ENCODE peak calls at places on chromosomes 13 and 19, in five cellular contexts. M is lower leg skin, V is heart left ventricle, R is transverse colon, U is suprapubic skin. T is an unnamed sample.

GRCh38 chr13:59829690-59830089 is 334.0 kb downstream of the DIAPH3 start:
- DNase-seq in R (no peak), M (no peak), U (no peak), V (no peak), T (no peak)

GRCh38 chr19:42226886-42227285 is 6.8 kb downstream of the ZNF526 start:
- DNase-seq in R (no peak), M (no peak), V (no peak), U (no peak), T (no peak)

GRCh38 chr19:29260477-29261317 is 47.7 kb upstream of the UQCRFS1 start:
- DNase-seq in U (no peak), R (no peak), V (no peak), M (no peak), T (no peak)

GRCh38 chr13:94239135-94239534 is 240.3 kb downstream of the DCT start:
- DNase-seq in R (no peak), V (no peak), U (no peak), M (no peak), T (no peak)

GRCh38 chr13:110070511-110071120 is 236.3 kb downstream of the COL4A1 start:
- DNase-seq in U (no peak), M (no peak), R (no peak), V (no peak), T (no peak)

GRCh38 chr13:49610176-49610575 is 18.1 kb upstream of the ARL11 start:
- DNase-seq in M (no peak), U (no peak), V (peak), R (no peak), T (no peak)

GRCh38 chr19:48292798-48293197 is 22.9 kb downstream of the ZNF114 start:
- DNase-seq in U (no peak), M (no peak), V (no peak), R (no peak), T (no peak)

GRCh38 chr19:13382633-13382938 is 123.7 kb downstream of the CACNA1A start:
- DNase-seq in R (no peak), U (no peak), M (no peak), V (no peak), T (no peak)

GRCh38 chr13:73861136-73861535 is 273.1 kb downstream of the KLF12 start:
- DNase-seq in M (no peak), V (no peak), U (no peak), R (no peak), T (no peak)

GRCh38 chr13:48315981-48316380 is 12.4 kb downstream of the RB1 start:
- DNase-seq in R (no peak), U (no peak), V (peak), M (no peak), T (no peak)

GRCh38 chr13:72637561-72637960 is 89.9 kb downstream of the MZT1 start:
- DNase-seq in U (no peak), R (no peak), V (no peak), M (no peak), T (no peak)

GRCh38 chr19:58394821-58395219 is 636 bp upstream of the RNF225 start:
- DNase-seq in U (peak), M (no peak), R (no peak), V (no peak), T (no peak)

GRCh38 chr19:58393725-58394033 is 1.8 kb upstream of the RNF225 start:
- DNase-seq in U (no peak), R (no peak), M (no peak), V (no peak), T (no peak)

GRCh38 chr19:58396691-58397532 is 1.5 kb downstream of the RNF225 start:
- DNase-seq in M (no peak), V (no peak), U (peak), R (no peak), T (no peak)

GRCh38 chr19:58395979-58396627 is 647 bp downstream of the RNF225 start:
- DNase-seq in V (no peak), U (peak), M (no peak), R (no peak), T (no peak)

DNA sequence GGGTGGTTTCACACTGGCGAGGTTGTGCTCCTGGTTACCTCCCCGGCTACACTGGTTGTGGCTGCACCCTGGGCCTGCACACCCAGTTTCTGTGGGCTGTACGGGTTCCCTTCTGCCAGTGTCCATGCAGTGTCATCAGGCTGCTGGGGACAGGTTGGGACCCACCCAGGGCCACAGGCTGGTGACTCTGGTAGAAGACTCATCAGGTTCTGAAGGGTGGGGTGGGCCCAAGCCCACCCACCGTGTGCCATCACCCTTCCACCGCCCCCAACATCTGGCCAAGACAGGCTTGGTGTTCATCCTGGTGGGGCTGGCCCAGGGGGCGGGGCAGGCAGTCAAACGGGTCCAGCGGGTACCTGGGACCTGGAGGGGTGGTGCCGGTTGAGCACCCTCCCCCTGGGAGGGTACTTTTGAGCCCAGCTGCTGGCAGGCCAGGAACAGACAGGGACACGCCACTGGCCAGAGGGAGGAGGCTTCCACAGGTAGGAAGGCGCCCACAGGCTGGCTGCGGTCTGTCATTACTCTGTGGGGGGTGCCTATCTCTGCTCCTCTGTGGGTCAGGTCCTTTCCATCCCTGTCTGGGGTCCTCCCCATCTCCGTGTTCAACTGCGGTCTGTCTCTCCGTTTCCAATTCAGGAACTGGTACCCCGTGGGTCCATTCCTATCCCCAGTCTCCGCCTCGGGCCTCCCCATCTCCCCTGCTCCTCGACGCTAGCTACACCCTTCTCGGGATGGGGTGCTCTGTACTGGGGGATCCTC is at the start of gene RNF225:
- DNase-seq in U (peak), V (no peak), M (no peak), R (peak), T (no peak)
- TF ChIP-seq POLR2A in U (no peak), V (no peak), M (no peak), R (peak), T (no peak)

GRCh38 chr13:100399455-100399854 is 189.1 kb downstream of the GGACT start:
- DNase-seq in M (no peak), R (no peak), V (no peak), U (no peak), T (no peak)
- TF ChIP-seq POLR2A in M (no peak), R (no peak), V (no peak), U (no peak), T (no peak)

GRCh38 chr19:34772697-34773554 is at the start of gene ZNF599:
- DNase-seq in R (peak), M (peak), U (peak), V (peak), T (peak)
- TF ChIP-seq POLR2A in R (peak), M (no peak), U (no peak), V (no peak), T (peak)

DNA sequence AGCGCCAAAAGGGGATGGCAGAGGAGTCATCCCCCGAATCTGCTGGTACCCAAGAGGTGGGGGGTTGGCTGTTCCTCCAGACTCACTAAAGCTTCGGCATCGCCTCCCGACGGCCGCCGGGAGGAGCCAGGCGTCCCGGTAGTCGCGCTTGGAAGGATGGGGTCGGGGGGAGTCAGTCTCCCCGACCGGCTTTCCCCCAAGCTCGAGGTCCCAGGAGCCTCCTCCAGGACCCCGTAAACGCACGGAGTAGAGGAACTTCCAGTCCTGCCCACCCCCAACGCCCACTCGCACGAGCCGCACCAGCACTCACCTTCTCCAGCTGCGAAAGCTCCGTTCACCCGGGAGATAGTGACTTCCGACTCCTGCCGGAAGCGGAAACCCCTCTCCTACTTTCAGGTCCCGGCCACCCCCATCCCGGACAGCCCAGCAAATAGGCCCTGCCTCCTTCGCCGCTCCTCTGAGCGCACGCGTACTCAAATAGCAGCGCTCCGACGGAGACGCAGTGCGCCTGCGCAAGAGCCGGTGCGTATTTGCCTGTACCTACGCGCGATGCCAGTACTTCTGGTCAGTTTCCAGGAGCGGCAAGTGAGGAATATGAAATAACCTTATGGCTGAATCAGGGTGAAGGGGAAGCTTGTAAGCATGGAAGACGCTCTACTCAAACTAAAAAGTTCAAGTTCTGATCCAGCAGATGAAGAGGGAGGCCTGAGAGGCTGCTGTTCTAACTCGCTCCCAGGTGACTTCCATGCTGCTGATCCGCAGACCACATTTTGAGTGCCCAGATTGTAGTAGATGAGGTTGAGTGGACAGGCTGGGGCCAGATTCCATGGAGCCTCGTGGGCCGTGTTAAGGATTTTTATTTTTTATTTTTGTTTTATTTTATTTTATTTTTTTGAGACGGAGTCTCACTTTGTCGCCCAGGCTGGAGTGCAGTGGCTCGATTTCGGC is at the start of gene ELOF1:
- DNase-seq in V (peak), M (peak), U (peak), R (peak), T (peak)
- TF ChIP-seq POLR2A in V (no peak), M (no peak), U (peak), R (peak), T (peak)

GRCh38 chr19:5340637-5341447 is at the start of gene PTPRS:
- DNase-seq in U (no peak), V (peak), M (peak), R (peak), T (peak)
- TF ChIP-seq POLR2A in U (no peak), V (no peak), M (no peak), R (no peak), T (no peak)

GRCh38 chr19:50317115-50317514 is 12.1 kb downstream of the KCNC3 start:
- DNase-seq in V (no peak), U (no peak), M (no peak), R (no peak), T (no peak)

GRCh38 chr19:50313812-50314536 is 15.2 kb downstream of the KCNC3 start:
- DNase-seq in R (no peak), U (no peak), M (no peak), V (no peak), T (no peak)

GRCh38 chr19:50318438-50318837 is 10.7 kb downstream of the KCNC3 start:
- DNase-seq in M (no peak), U (no peak), R (no peak), V (no peak), T (no peak)

GRCh38 chr19:50314724-50315700 is 14.2 kb downstream of the KCNC3 start:
- DNase-seq in V (no peak), U (no peak), M (no peak), R (no peak), T (no peak)

GRCh38 chr19:50315773-50316448 is 13.3 kb downstream of the KCNC3 start:
- DNase-seq in V (no peak), M (no peak), U (no peak), R (no peak), T (no peak)
- TF ChIP-seq POLR2A in V (no peak), M (no peak), U (no peak), R (no peak), T (no peak)

DNA sequence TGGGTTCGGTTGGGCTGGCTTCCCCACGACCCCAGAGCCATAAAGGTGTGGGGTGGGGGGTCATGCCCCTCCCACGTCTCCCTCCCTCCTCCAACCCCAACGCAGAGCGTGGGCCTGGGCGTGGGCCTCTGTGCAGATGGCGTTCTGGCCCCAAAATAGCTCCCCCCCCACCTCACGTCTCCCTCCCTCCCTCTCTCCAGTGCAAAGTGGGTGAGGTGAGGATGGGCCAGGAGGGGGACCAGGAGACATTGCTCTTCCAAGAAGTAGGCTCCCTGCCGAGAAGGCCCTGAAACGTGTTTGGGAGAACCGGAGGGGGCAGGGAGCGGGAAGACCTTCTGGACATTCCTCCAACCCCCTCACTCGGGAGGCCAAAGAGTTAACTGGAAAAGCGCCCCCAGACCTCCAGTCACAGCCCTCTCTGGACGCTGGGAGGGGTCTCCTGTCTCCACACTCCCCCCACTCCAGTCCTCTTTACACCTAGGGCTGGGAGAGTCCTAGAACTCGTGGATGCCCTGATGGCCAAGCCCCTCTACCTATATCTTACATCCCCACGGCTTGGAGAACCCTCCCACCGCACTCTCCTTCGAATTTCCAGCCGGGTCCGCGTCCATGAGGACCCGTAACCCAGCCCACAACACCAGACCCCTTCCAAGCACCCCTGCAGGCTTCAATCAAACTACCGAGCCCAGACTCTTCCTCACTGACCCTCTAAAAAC is 855 bp downstream of the UNC13A start:
- DNase-seq in U (no peak), V (no peak), R (no peak), M (no peak), T (no peak)
- TF ChIP-seq POLR2A in U (no peak), V (no peak), R (no peak), M (no peak), T (no peak)

GRCh38 chr19:40798223-40798996 is 581 bp upstream of the EGLN2 start:
- DNase-seq in R (peak), V (peak), M (peak), U (peak), T (peak)

GRCh38 chr19:40800997-40801377 is 2.0 kb downstream of the EGLN2 start:
- DNase-seq in M (no peak), V (no peak), U (no peak), R (no peak), T (no peak)

GRCh38 chr19:40800339-40800996 is 1.5 kb downstream of the EGLN2 start:
- DNase-seq in M (no peak), R (no peak), V (no peak), U (no peak), T (no peak)

GRCh38 chr19:40798997-40799557 is at the start of gene EGLN2:
- DNase-seq in U (no peak), R (no peak), M (no peak), V (no peak), T (no peak)

DNA sequence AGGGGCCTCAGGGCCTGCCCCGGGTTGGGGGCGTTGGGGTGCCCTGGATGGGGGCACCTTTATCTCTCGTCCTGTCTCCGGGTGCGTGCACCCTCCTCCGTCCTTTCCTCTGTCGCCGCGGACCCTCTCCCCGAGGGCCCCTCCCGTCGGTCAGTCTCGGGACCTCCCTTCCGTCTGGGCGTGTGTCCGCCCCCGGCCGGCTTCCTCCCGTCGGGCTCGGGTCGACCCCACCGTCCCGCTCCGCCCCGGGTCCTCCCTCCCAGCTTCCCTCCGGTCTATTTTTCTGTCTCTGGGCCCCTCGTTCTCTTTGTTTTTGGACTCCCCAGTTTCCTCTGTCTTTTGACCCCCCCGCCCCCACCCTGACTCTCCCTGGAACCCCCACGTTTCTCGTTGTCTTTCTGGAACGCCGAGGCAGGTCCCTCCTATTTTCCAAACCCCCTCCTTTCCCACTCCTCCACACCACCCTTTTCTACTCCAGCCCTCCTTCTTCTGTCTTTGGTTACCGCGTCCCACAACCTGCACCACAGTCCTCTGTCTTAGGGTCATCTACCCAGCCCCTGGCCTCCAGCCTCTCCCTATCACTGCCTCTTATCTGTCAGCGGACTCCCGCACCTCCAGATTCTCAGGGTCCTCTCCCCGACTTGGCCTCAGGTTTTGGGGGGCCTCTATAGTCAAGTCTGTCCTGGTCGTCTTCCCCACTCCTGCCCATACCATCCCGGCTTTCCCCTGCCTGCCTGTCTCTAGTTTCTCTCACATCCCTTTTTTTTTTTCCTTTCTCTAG is 757 bp downstream of the EGLN2 start:
- DNase-seq in M (no peak), R (no peak), V (peak), U (no peak), T (peak)
- TF ChIP-seq POLR2A in M (no peak), R (no peak), V (no peak), U (no peak), T (no peak)

GRCh38 chr13:75101348-75101747 is 380.6 kb downstream of the TBC1D4 start:
- DNase-seq in R (no peak), U (no peak), M (no peak), V (no peak), T (no peak)
- TF ChIP-seq POLR2A in R (no peak), U (no peak), M (no peak), V (no peak), T (no peak)

DNA sequence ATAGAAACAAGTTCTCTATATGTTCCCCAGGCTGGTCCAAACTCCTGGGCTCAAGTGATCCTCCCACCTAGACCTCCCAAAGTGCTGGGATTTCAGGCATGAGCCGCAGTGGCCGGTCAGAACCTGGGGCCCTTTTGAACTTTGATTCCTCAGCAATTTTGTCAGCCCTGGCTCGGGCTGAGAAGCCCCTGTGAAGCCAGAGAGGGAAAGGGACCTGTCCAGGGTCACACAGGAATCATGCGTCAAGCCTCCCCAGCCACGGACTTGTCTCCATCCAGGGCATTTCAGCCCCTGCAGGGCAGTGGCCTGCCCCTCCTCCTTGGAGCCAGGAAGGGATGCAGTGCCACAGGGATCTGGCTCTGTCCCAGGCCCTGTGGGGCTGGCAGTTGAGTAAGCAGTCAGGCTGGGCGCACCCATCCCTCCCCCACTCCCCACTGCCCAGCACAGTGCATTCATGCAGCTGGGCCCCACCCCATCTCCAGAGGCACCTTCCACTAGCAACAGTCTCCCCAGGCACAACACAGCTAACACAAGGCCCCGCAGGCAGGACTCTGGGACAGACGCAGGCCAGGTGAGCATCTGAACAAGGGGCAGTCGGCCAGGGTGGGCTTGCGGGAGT is at the start of gene CAPS:
- DNase-seq in U (no peak), R (peak), M (no peak), V (peak), T (no peak)
- TF ChIP-seq POLR2A in U (no peak), R (peak), M (no peak), V (no peak), T (no peak)

T was measured in ovary.